ENCODE peak calls at places on chromosomes 2 and 18, in ten cellular contexts. N, O, G, W, X, K, Q, U, T and Y are unnamed samples.

GRCh38 chr2:219570194-219570923 is 980 bp downstream of the OBSL1 start:
- DNase-seq in U (peak), W (no peak), T (no peak), G (no peak), N (no peak), X (peak), Q (peak), O (no peak), K (no peak), Y (no peak)

GRCh38 chr2:106339608-106340007 is 128.6 kb downstream of the RGPD3 start:
- DNase-seq in K (no peak), G (no peak), N (no peak), O (no peak), T (no peak), Q (no peak), W (no peak), U (no peak), X (no peak), Y (no peak)

GRCh38 chr2:215652432-215652831 is 216.6 kb upstream of the FN1 start:
- DNase-seq in N (no peak), Q (no peak), U (peak), K (no peak), W (no peak), X (peak), G (no peak), T (no peak), O (peak), Y (no peak)

GRCh38 chr2:88211005-88211808 is 41.1 kb downstream of the THNSL2 start:
- DNase-seq in O (no peak), G (no peak), T (no peak), X (no peak), N (no peak), Q (no peak), W (no peak), K (no peak), U (no peak), Y (no peak)

GRCh38 chr2:217270801-217271121 is 410.9 kb upstream of the TNP1 start:
- DNase-seq in K (no peak), N (no peak), X (peak), O (no peak), U (no peak), G (no peak), W (no peak), Q (no peak), T (no peak), Y (no peak)

GRCh38 chr18:58230438-58231179 is 186.6 kb downstream of the NEDD4L start:
- DNase-seq in U (no peak), T (peak), W (no peak), K (no peak), O (no peak), X (peak), G (no peak), N (no peak), Q (no peak), Y (no peak)

GRCh38 chr2:159710601-159711180 is 1.6 kb upstream of the MARCHF7 start:
- DNase-seq in W (no peak), N (no peak), K (no peak), Q (no peak), O (no peak), G (no peak), U (peak), T (no peak), X (no peak), Y (no peak)

GRCh38 chr2:27042159-27042661 is 9.3 kb upstream of the AGBL5 start:
- DNase-seq in X (no peak), T (peak), O (no peak), N (no peak), K (no peak), G (no peak), W (no peak), Q (no peak), U (no peak), Y (no peak)

GRCh38 chr2:48852938-48853337 is 97.4 kb upstream of the LHCGR start:
- DNase-seq in W (no peak), X (peak), G (no peak), K (no peak), T (no peak), U (peak), O (no peak), N (no peak), Q (no peak), Y (no peak)

GRCh38 chr2:163681765-163682164 is 54.0 kb downstream of the FIGN start:
- DNase-seq in W (no peak), O (no peak), G (no peak), U (peak), K (no peak), T (no peak), Q (no peak), N (no peak), X (peak), Y (no peak)

GRCh38 chr18:57532987-57533386 is 53.5 kb downstream of the FECH start:
- DNase-seq in K (no peak), X (no peak), O (no peak), G (no peak), U (no peak), N (no peak), W (no peak), Q (no peak), T (no peak), Y (no peak)

GRCh38 chr2:110219496-110220192 is 7.3 kb upstream of the MTLN start:
- DNase-seq in Q (no peak), N (no peak), X (peak), W (no peak), G (no peak), U (peak), O (no peak), K (no peak), T (no peak), Y (no peak)

GRCh38 chr18:23822590-23823385 is 133.5 kb downstream of the LAMA3 start:
- DNase-seq in O (no peak), T (no peak), W (no peak), N (no peak), U (peak), Q (no peak), K (no peak), X (peak), G (no peak), Y (no peak)

GRCh38 chr2:1598041-1598710 is 146.1 kb downstream of the PXDN start:
- DNase-seq in X (no peak), U (no peak), Q (peak), K (no peak), N (no peak), G (no peak), T (no peak), W (no peak), O (no peak), Y (no peak)

GRCh38 chr2:218066946-218067515 is 2.0 kb upstream of the RUFY4 start:
- DNase-seq in Q (no peak), G (no peak), T (no peak), O (no peak), N (no peak), X (no peak), U (no peak), W (no peak), K (no peak), Y (no peak)

GRCh38 chr2:199459286-199460100 is 1.8 kb upstream of the SATB2 start:
- DNase-seq in G (peak), O (peak), X (peak), U (peak), Q (peak), T (peak), N (peak), K (peak), W (peak), Y (peak)

GRCh38 chr2:146997488-146997887 is 847.3 kb upstream of the ACVR2A start:
- DNase-seq in T (no peak), U (no peak), Q (no peak), W (no peak), G (no peak), X (no peak), N (no peak), K (no peak), O (no peak), Y (no peak)

GRCh38 chr18:6221602-6222014 is 193.1 kb downstream of the L3MBTL4 start:
- DNase-seq in T (no peak), X (no peak), Q (no peak), G (no peak), N (no peak), O (no peak), K (no peak), W (no peak), U (no peak), Y (no peak)